ENCODE peak calls at places on chromosomes 12 and 14, in eight cellular contexts. Q, U, H, W, K, N, S and T are unnamed samples.

GRCh38 chr12:30822385-30823139 is 67.8 kb upstream of the CAPRIN2 start:
- DNase-seq in K (peak), S (peak), U (peak), N (no peak), Q (peak), H (no peak), W (no peak), T (peak)

GRCh38 chr14:102212356-102212755 is 72.7 kb downstream of the WDR20 start:
- DNase-seq in S (no peak), K (no peak), U (no peak), Q (no peak), N (no peak), W (no peak), H (no peak), T (no peak)

GRCh38 chr12:80821513-80822000 is 104.8 kb downstream of the MYF5 start:
- DNase-seq in K (no peak), H (no peak), S (no peak), N (no peak), Q (no peak), U (no peak), W (peak), T (no peak)

GRCh38 chr14:101554991-101555668 is 6.2 kb upstream of the DIO3 start:
- DNase-seq in H (no peak), W (no peak), U (no peak), Q (no peak), K (no peak), N (no peak), S (no peak), T (no peak)

GRCh38 chr12:56998981-56999380 is 7.4 kb downstream of the ZBTB39 start:
- DNase-seq in K (no peak), U (no peak), Q (no peak), N (no peak), H (no peak), S (peak), W (no peak), T (no peak)

GRCh38 chr12:89346741-89347324 is 5.5 kb downstream of the DUSP6 start:
- DNase-seq in U (peak), H (no peak), N (peak), Q (no peak), K (peak), W (no peak), S (no peak), T (peak)

GRCh38 chr14:65949711-65950516 is 536.3 kb upstream of the CCDC196 start:
- DNase-seq in H (no peak), N (peak), U (peak), S (peak), K (peak), W (no peak), Q (peak), T (peak)

GRCh38 chr12:53618340-53618739 is 7.8 kb downstream of the ATF7 start:
- DNase-seq in N (no peak), W (peak), S (no peak), K (no peak), U (no peak), Q (no peak), H (no peak), T (no peak)

GRCh38 chr14:95993768-95994592 is 45.2 kb upstream of the C14orf132 start:
- DNase-seq in S (peak), W (peak), U (peak), Q (peak), K (peak), N (peak), H (peak), T (peak)

GRCh38 chr12:68240079-68240478 is 13.3 kb downstream of the IL22 start:
- DNase-seq in K (peak), Q (peak), U (peak), S (no peak), H (no peak), N (peak), W (no peak), T (peak)

GRCh38 chr14:92481386-92481785 is 32.2 kb upstream of the RIN3 start:
- DNase-seq in H (no peak), K (peak), S (no peak), U (peak), W (no peak), Q (no peak), N (no peak), T (no peak)

GRCh38 chr12:132731574-132731973 is 20.9 kb downstream of the PGAM5 start:
- DNase-seq in N (no peak), Q (no peak), K (no peak), S (no peak), U (no peak), W (no peak), H (no peak), T (no peak)

GRCh38 chr14:92501891-92502351 is 11.7 kb upstream of the RIN3 start:
- DNase-seq in Q (no peak), U (peak), K (peak), H (no peak), W (no peak), S (no peak), N (no peak), T (peak)

GRCh38 chr12:40262657-40263056 is 37.9 kb downstream of the LRRK2 start:
- DNase-seq in K (no peak), Q (no peak), S (peak), N (no peak), W (peak), U (no peak), H (peak), T (no peak)

GRCh38 chr12:54650409-54650808 is 2.2 kb upstream of the DCD start:
- DNase-seq in K (no peak), W (no peak), S (no peak), Q (no peak), H (no peak), U (no peak), N (peak), T (peak)

GRCh38 chr12:96981053-96981452 is 74.0 kb downstream of the NEDD1 start:
- DNase-seq in W (no peak), N (peak), U (peak), S (no peak), H (no peak), Q (no peak), K (peak), T (peak)

GRCh38 chr14:67343601-67344230 is 15.9 kb downstream of the ATP6V1D start:
- DNase-seq in U (no peak), K (no peak), N (peak), S (no peak), Q (no peak), W (no peak), H (no peak), T (peak)

GRCh38 chr12:91222746-91223145 is 40.1 kb upstream of the DCN start:
- DNase-seq in N (peak), S (no peak), H (no peak), U (peak), K (peak), W (no peak), Q (no peak), T (peak)

GRCh38 chr14:40870252-40870651 is 736.4 kb upstream of the LRFN5 start:
- DNase-seq in U (no peak), H (no peak), K (no peak), Q (no peak), N (no peak), S (no peak), W (no peak), T (peak)

GRCh38 chr12:72313757-72314270 is 41.6 kb downstream of the TRHDE start:
- DNase-seq in H (no peak), K (peak), W (no peak), N (no peak), U (peak), S (no peak), Q (no peak), T (no peak)

GRCh38 chr12:75979181-75979580 is 52.4 kb downstream of the PHLDA1 start:
- DNase-seq in U (peak), N (peak), H (no peak), K (peak), W (no peak), S (no peak), Q (no peak), T (peak)

GRCh38 chr12:25295361-25295760 is 44.6 kb upstream of the KRAS start:
- DNase-seq in Q (no peak), W (no peak), S (no peak), K (no peak), H (no peak), N (no peak), U (no peak), T (no peak)

GRCh38 chr14:94474581-94475031 is 1.4 kb downstream of the SERPINA9 start:
- DNase-seq in H (no peak), W (no peak), N (peak), S (no peak), Q (no peak), U (peak), K (peak), T (no peak)

GRCh38 chr12:24948452-24948815 is 467 bp downstream of the BCAT1 start:
- DNase-seq in S (peak), W (peak), K (peak), N (peak), H (no peak), U (peak), Q (no peak), T (no peak)

GRCh38 chr14:37650356-37651037 is 55.1 kb downstream of the TTC6 start:
- DNase-seq in Q (no peak), K (peak), H (no peak), N (no peak), W (no peak), S (no peak), U (no peak), T (no peak)

GRCh38 chr14:38721822-38722431 is 381.1 kb downstream of the SEC23A start:
- DNase-seq in S (peak), N (peak), Q (peak), K (peak), U (peak), W (peak), H (no peak), T (peak)

GRCh38 chr12:92538970-92539749 is 163.6 kb upstream of the PLEKHG7 start:
- DNase-seq in N (peak), U (peak), H (peak), S (peak), Q (peak), K (peak), W (peak), T (peak)

GRCh38 chr12:112381421-112381897 is 772 bp downstream of the HECTD4 start:
- DNase-seq in N (no peak), S (peak), W (peak), K (no peak), U (no peak), Q (peak), H (peak), T (peak)

GRCh38 chr12:29796823-29797263 is 13.1 kb upstream of the TMTC1 start:
- DNase-seq in N (peak), K (peak), Q (peak), W (no peak), H (no peak), U (peak), S (no peak), T (peak)

GRCh38 chr14:77950371-77950770 is 150.5 kb downstream of the ADCK1 start:
- DNase-seq in U (peak), Q (no peak), H (no peak), K (no peak), W (no peak), N (no peak), S (no peak), T (peak)

GRCh38 chr12:61414470-61414869 is 845.7 kb upstream of the USP15 start:
- DNase-seq in S (no peak), Q (no peak), U (no peak), K (no peak), W (no peak), H (no peak), N (peak), T (no peak)

GRCh38 chr12:12992418-12993175 is 7.5 kb downstream of the HEBP1 start:
- DNase-seq in W (no peak), U (peak), S (no peak), N (peak), Q (no peak), K (peak), H (no peak), T (peak)

GRCh38 chr12:9760699-9761406 is at the start of gene CD69:
- DNase-seq in S (peak), N (no peak), U (no peak), H (peak), Q (no peak), K (no peak), W (peak), T (no peak)

GRCh38 chr12:42541965-42542364 is 47.6 kb downstream of the PRICKLE1 start:
- DNase-seq in H (no peak), K (no peak), U (no peak), Q (no peak), N (no peak), S (no peak), W (no peak), T (no peak)

GRCh38 chr12:42550815-42551214 is 38.7 kb downstream of the PRICKLE1 start:
- DNase-seq in H (no peak), U (no peak), N (no peak), W (no peak), S (no peak), Q (no peak), K (no peak), T (no peak)

GRCh38 chr12:42546709-42547108 is 42.8 kb downstream of the PRICKLE1 start:
- DNase-seq in Q (no peak), N (no peak), S (no peak), W (no peak), U (no peak), H (no peak), K (no peak), T (no peak)
- TF ChIP-seq CTCF in Q (no peak), N (no peak), S (no peak), W (no peak), U (no peak), H (no peak), K (no peak), T (no peak)

GRCh38 chr12:15931590-15932053 is 20.5 kb downstream of the DERA start:
- DNase-seq in W (peak), K (no peak), S (no peak), U (no peak), H (peak), Q (no peak), N (no peak), T (no peak)
- TF ChIP-seq CTCF in W (peak), K (peak), S (peak), U (no peak), H (peak), Q (no peak), N (no peak), T (no peak)

GRCh38 chr12:100348657-100349454 is 8.0 kb upstream of the SLC17A8 start:
- DNase-seq in S (peak), W (peak), U (peak), K (peak), Q (no peak), H (no peak), N (peak), T (peak)
- TF ChIP-seq CTCF in S (peak), W (peak), U (peak), K (peak), Q (no peak), H (no peak), N (no peak), T (peak)

DNA sequence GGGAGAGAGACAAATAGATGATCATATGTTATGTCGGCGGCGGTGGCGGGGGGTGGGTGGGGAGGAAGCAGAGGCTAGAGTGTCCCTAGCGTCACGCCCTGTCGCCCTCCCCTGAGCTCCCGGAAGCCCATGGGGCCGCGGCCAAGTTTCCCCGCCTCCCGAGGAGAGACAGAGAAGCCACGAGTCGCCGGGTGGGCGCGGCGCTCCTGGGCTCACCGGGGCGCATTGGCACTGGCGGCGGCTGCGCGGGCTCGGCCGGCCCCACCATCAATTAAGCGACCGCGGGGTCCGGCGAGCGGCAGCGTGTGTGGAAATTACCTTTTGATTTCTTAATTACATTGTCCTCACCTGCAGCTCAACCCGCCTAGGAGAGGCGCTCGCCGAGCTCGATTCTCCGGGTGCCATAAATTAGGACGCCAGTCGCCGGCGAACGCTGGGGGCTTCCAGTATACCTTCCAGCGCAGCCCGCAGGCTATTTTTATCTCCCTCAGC is 119.9 kb upstream of the LHX5 start:
- DNase-seq in W (no peak), S (peak), Q (no peak), K (no peak), U (no peak), H (no peak), N (no peak), T (no peak)
- TF ChIP-seq CTCF in W (no peak), S (no peak), Q (no peak), K (no peak), U (no peak), H (no peak), N (no peak), T (no peak)

DNA sequence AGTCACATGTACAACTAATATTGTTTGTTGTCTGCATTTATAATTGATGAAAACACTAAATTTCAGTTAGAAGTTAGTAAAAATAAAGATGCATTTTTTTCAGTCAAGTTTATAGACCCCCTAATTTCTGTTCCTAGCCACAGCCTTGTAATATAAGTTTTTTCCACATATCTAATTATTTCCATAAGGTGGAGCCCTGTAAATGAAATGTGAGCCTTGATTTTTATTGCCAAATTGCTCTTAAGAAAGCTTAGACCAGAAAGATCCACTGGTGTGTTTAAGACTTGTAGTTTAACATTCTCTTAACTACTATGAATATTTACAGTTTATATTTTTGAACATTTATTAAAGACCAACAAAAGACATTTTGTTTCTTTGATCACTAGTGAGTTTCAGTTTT is 322.1 kb upstream of the RGS6 start:
- DNase-seq in U (no peak), N (no peak), H (no peak), W (no peak), S (no peak), K (no peak), Q (no peak), T (no peak)
- TF ChIP-seq CTCF in U (no peak), N (no peak), H (no peak), W (no peak), S (no peak), K (no peak), Q (no peak), T (no peak)

GRCh38 chr14:104776961-104777807 is 18.4 kb downstream of the AKT1 start:
- DNase-seq in S (no peak), U (no peak), N (no peak), Q (no peak), H (no peak), W (no peak), K (no peak), T (no peak)
- TF ChIP-seq CTCF in S (no peak), U (no peak), N (no peak), Q (no peak), H (no peak), W (no peak), K (peak), T (no peak)

GRCh38 chr12:130710001-130710732 is 5.9 kb downstream of the RIMBP2 start:
- DNase-seq in Q (no peak), W (no peak), S (no peak), K (no peak), H (no peak), N (no peak), U (no peak), T (no peak)

GRCh38 chr12:130711751-130712150 is 4.3 kb downstream of the RIMBP2 start:
- DNase-seq in K (no peak), W (no peak), U (no peak), N (no peak), H (no peak), Q (no peak), S (no peak), T (no peak)

GRCh38 chr12:130709151-130710000 is 6.7 kb downstream of the RIMBP2 start:
- DNase-seq in U (no peak), Q (no peak), K (no peak), S (no peak), W (no peak), N (no peak), H (no peak), T (no peak)

GRCh38 chr12:130712346-130713065 is 3.6 kb downstream of the RIMBP2 start:
- DNase-seq in W (no peak), K (no peak), S (no peak), Q (no peak), U (no peak), H (no peak), N (no peak), T (no peak)

GRCh38 chr12:130710733-130711080 is 5.4 kb downstream of the RIMBP2 start:
- DNase-seq in W (no peak), U (no peak), H (no peak), K (no peak), Q (no peak), S (no peak), N (no peak), T (no peak)
- TF ChIP-seq CTCF in W (no peak), U (no peak), H (no peak), K (no peak), Q (no peak), S (no peak), N (no peak), T (no peak)

DNA sequence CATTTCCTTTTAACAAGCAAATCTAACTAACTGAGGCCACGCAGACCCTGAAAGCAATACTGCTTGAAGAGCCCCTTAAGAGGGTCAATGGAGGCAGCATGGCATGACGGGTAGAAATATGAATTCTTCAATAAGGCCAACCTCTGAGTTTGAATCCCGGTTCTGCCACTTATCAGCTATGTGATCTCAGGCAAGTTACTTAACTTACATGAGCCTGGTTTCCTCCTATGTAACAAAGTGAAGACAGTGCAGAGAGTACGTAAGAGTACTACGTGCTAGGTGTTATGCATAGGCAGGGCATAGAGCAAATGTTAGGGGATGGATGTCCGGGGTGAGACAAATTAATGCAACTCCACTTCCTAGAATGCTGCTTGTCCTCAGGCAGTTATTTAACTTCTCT is 4.7 kb downstream of the HOMEZ start:
- DNase-seq in U (no peak), S (no peak), W (no peak), H (no peak), K (no peak), Q (no peak), N (no peak), T (no peak)
- TF ChIP-seq CTCF in U (no peak), S (no peak), W (no peak), H (no peak), K (no peak), Q (no peak), N (no peak), T (no peak)